ENCODE peak calls at places on chromosome 17, in eight cellular contexts. M is stomach, K is transverse colon, B is endothelial cell of umbilical vein, S is H1, E is esophagus muscularis mucosa, D is breast epithelium, P is GM23338. T is an unnamed sample. For H3K4me1, the result is how much of the 10 kb centered on the place peaks cover.

GRCh38 chr17:49585422-49586027 is 9.9 kb downstream of the NXPH3 start:
- DNase-seq in D (no peak), M (no peak), B (no peak), P (peak), S (no peak), E (no peak), K (no peak), T (no peak)

GRCh38 chr17:45833826-45834439 is 10.7 kb upstream of the SPPL2C start:
- DNase-seq in K (no peak), B (no peak), D (no peak), M (no peak), S (no peak), P (no peak), E (no peak), T (no peak)

GRCh38 chr17:55421179-55421934 is at the start of gene MMD:
- DNase-seq in D (peak), E (no peak), K (peak), B (no peak), M (no peak), S (peak), P (peak), T (peak)

GRCh38 chr17:61395983-61396585 is 3.6 kb upstream of the TBX2 start:
- DNase-seq in E (no peak), K (no peak), P (peak), S (peak), B (no peak), D (no peak), M (no peak), T (no peak)

GRCh38 chr17:45102856-45103255 is 29.5 kb downstream of the PLCD3 start:
- DNase-seq in S (no peak), B (no peak), E (no peak), P (no peak), M (no peak), K (no peak), D (no peak), T (no peak)

GRCh38 chr17:17524091-17524490 is 27.9 kb upstream of the RASD1 start:
- DNase-seq in E (no peak), D (no peak), K (no peak), B (no peak), P (no peak), M (no peak), S (no peak), T (no peak)

GRCh38 chr17:68422821-68423220 is 34.5 kb downstream of the WIPI1 start:
- DNase-seq in M (no peak), K (no peak), B (no peak), D (no peak), S (no peak), E (peak), P (no peak), T (no peak)

GRCh38 chr17:32927724-32928526 is at the start of gene TMEM98:
- DNase-seq in B (no peak), K (peak), E (no peak), P (peak), D (no peak), M (peak), S (peak), T (no peak)

GRCh38 chr17:17071531-17072360 is 29.5 kb downstream of the MPRIP start:
- DNase-seq in E (no peak), K (peak), M (no peak), P (no peak), S (no peak), D (no peak), B (no peak), T (no peak)

GRCh38 chr17:19002805-19003542 is 1.6 kb downstream of the FAM83G start:
- DNase-seq in K (no peak), S (no peak), P (no peak), E (no peak), M (no peak), D (no peak), B (no peak), T (no peak)

GRCh38 chr17:29368926-29369325 is 21.2 kb upstream of the TAOK1 start:
- DNase-seq in K (no peak), P (peak), E (no peak), M (no peak), B (no peak), S (no peak), D (no peak), T (no peak)

GRCh38 chr17:37729905-37730304 is 15.0 kb downstream of the HNF1B start:
- DNase-seq in B (no peak), E (no peak), D (no peak), P (no peak), S (no peak), M (no peak), K (no peak), T (no peak)

GRCh38 chr17:82294086-82294773 is 20.7 kb upstream of the CSNK1D start:
- DNase-seq in M (no peak), E (no peak), K (no peak), S (no peak), B (peak), D (no peak), P (no peak), T (no peak)

GRCh38 chr17:51397361-51398127 is 137.2 kb downstream of the UTP18 start:
- DNase-seq in K (no peak), M (no peak), D (no peak), E (no peak), S (no peak), P (no peak), B (no peak), T (no peak)

GRCh38 chr17:66994943-66995535 is 30.5 kb downstream of the CACNG4 start:
- DNase-seq in M (no peak), P (no peak), K (no peak), B (no peak), E (no peak), D (no peak), S (no peak), T (no peak)

GRCh38 chr17:61410555-61411089 is 11.0 kb downstream of the TBX2 start:
- DNase-seq in P (peak), D (peak), B (peak), M (peak), E (no peak), K (peak), S (peak), T (no peak)

GRCh38 chr17:60641810-60642220 is 35.8 kb upstream of the BCAS3 start:
- DNase-seq in D (no peak), B (peak), E (no peak), P (peak), K (peak), M (peak), S (peak), T (peak)

GRCh38 chr17:82271401-82271800 is 2.1 kb downstream of the CSNK1D start:
- DNase-seq in K (no peak), M (no peak), B (no peak), P (no peak), S (no peak), D (no peak), E (no peak), T (no peak)

GRCh38 chr17:68036304-68037147 is 991 bp downstream of the KPNA2 start:
- DNase-seq in D (no peak), M (no peak), E (no peak), S (no peak), K (no peak), P (no peak), B (no peak), T (no peak)

GRCh38 chr17:7745748-7746470 is 28.4 kb downstream of the DNAH2 start:
- DNase-seq in E (no peak), P (no peak), D (no peak), K (no peak), B (peak), S (no peak), M (no peak), T (no peak)

GRCh38 chr17:57622886-57623433 is 122.1 kb downstream of the CCDC182 start:
- DNase-seq in S (no peak), E (no peak), D (no peak), P (no peak), B (peak), K (no peak), M (no peak), T (no peak)

GRCh38 chr17:80109066-80109618 is 7.8 kb downstream of the GAA start:
- DNase-seq in B (no peak), K (no peak), S (no peak), P (no peak), D (no peak), E (no peak), M (no peak), T (no peak)

GRCh38 chr17:43734376-43734775 is 24.2 kb downstream of the SOST start:
- DNase-seq in K (no peak), M (no peak), B (no peak), P (no peak), E (no peak), D (no peak), S (no peak), T (no peak)

GRCh38 chr17:65268832-65269231 is 131.7 kb downstream of the RGS9 start:
- DNase-seq in D (no peak), K (no peak), B (peak), S (no peak), P (no peak), M (no peak), E (no peak), T (no peak)

GRCh38 chr17:40191237-40192208 is 14.3 kb downstream of the RAPGEFL1 start:
- DNase-seq in P (peak), E (peak), D (peak), S (peak), M (peak), B (peak), K (peak), T (peak)

GRCh38 chr17:27323538-27324212 is 29.8 kb downstream of the WSB1 start:
- DNase-seq in K (peak), S (peak), D (peak), P (peak), E (peak), B (peak), M (peak), T (peak)

GRCh38 chr17:37327341-37328090 is 48.3 kb upstream of the C17orf78 start:
- DNase-seq in B (no peak), D (no peak), P (no peak), S (no peak), K (no peak), E (no peak), M (no peak), T (no peak)

GRCh38 chr17:66522591-66523272 is 220.3 kb downstream of the PRKCA start:
- DNase-seq in P (no peak), M (no peak), D (no peak), K (no peak), B (no peak), E (no peak), S (no peak), T (no peak)

GRCh38 chr17:2393954-2394749 is 6.7 kb downstream of the MNT start:
- DNase-seq in S (no peak), B (no peak), D (no peak), E (no peak), P (peak), K (peak), M (no peak), T (no peak)
- H3K4me3 ChIP-seq in S (peak), B (no peak), D (peak), E (peak), P (peak), K (peak), M (peak), T (peak)

DNA sequence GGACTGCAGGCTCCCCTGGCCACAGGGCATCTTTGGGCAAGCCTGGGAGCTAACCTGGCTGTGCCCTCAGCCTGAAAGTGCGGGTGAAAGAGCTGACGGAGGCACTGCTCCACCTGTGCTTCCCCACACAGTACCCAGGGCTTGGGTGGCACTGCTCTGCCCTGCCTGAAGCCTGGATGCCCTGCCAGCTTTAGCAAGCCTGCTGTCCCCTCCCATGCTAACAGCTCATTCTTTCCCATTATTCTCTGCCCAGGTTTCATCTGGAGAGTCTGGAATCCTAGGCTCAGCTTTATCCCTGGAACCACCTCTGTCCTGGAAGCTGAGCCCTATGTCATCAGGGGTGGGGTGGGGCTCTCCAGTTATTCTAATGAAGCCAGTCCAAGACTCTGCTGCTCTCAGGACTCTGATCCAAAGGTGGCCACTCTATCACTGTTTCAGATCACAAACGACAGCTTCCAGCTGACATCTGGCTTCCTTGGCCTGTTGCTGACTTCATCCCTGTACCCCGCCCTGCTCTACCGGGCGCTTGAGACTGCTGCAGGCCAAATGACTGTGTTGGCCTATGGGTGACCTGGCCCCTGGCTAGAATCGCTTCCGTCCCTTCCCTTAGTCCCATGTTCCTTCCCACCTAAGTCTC is 29.3 kb downstream of the HIC1 start:
- DNase-seq in M (no peak), B (peak), S (no peak), D (no peak), P (no peak), K (peak), E (no peak), T (no peak)
- TF ChIP-seq POLR2AphosphoS5 in M (peak), B (no peak), S (no peak), D (no peak), P (no peak), K (peak), E (peak), T (no peak)

GRCh38 chr17:3969963-3970362 is 5.7 kb upstream of the ATP2A3 start:
- DNase-seq in P (no peak), M (no peak), K (no peak), B (no peak), D (no peak), E (no peak), S (no peak), T (no peak)
- H3K4me1 ChIP-seq in P (under half), M (half or more), K (under half), B (under half), D (under half), E (under half), S (under half), T (under half)

DNA sequence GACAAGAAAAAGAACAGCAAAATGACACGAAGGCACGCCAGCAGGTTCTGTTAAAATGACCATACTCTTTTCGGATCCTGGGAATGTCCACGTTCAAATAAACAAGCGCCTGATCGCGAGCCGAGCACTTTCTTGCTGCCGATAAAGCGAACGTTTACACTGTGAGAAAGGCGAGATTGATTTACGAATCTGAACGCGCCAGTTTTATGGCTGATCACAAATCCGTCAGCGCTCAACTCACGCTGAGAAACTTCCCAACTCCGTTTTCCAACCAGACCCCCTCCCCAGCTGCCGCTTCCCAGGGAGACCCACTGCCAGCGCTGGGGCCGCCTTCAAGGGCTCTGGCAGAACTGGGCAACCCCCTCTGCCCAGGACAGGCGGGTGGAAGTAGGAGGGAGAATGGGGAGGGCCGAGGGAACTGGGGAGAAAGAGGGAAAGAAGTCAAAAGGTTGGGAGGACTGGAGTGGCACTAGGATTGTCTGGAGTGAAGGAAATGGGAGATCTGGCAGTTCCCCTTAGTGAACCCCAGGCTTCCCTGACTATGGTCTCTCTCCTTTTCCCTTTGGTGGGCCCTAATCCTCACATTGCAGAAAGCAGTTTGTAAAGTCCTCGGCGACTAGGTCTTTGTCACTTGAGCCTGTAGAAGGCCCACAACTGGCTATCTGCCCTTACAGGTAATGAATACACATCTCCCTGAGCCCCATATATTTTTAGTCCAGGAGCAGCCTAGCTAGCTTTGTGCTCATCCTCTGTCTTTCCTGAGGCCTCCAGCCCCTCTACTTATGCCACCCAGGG is 6.9 kb downstream of the HOXB4 start:
- DNase-seq in B (peak), P (no peak), D (no peak), K (no peak), E (no peak), S (no peak), M (no peak), T (no peak)
- H3K4me3 ChIP-seq in B (peak), P (no peak), D (peak), K (peak), E (peak), S (no peak), M (peak), T (no peak)

DNA sequence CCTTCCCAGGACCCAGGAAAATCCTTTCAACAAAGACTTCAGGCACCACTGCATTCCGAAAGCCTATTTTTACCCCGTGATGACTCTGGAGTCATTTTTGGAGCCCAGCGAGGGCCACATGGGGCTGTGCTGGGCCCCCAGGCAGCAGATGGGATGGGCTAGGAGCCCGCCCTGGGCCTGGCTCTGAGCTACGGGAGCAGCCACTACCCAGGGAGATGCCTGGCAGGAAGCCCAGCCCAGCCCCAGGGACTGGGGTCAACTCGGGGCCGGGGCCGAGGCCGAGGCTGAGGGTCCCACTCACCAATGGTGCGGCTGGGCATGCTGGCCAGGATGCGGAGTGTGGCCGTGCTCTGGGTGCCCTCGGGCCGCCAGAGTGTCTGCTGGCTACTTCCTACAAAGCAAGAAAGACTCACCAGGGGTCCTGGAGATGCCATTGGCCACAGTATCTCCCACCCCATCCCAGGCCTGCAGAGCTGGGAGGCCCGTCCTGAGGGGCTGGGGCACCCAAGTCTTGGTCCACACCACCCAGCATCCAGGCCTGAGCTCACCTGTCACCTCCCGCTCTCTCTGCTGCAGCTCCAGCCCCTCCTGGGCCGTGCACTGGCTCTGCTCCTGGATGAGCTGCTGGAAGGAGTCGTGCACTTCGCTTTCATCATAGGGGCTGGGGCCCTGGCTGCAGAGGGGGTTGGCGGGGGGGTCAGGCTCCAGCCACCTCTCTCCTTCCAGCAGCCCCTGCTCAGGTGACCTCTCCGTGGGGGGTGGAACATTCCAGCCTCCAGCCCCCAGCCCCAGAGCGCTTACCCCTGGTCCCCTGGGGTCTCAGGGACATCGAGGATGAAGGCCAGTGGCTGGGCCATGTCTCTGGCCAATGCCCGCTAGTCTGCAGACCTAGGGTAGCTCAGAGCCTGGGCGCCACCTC is 2.3 kb downstream of the TMC6 start:
- DNase-seq in S (no peak), B (no peak), M (no peak), E (no peak), P (no peak), D (no peak), K (no peak), T (no peak)
- TF ChIP-seq POLR2AphosphoS5 in S (no peak), B (no peak), M (no peak), E (no peak), P (no peak), D (no peak), K (no peak), T (no peak)

GRCh38 chr17:1037238-1037879 is 40.4 kb downstream of the TIMM22 start:
- DNase-seq in B (no peak), M (no peak), K (no peak), S (no peak), D (no peak), E (no peak), P (no peak), T (no peak)
- H3K4me1 ChIP-seq in B (under half), M (under half), K (under half), S (under half), D (under half), E (half or more), P (under half), T (under half)